ENCODE peak calls at places on chromosomes 16 and 17, in five cellular contexts. L, R, D, Q and V are unnamed samples.

GRCh38 chr17:15029469-15029868 is 235.7 kb downstream of the PMP22 start:
- DNase-seq in L (no peak), R (no peak), D (no peak), Q (no peak), V (no peak)

GRCh38 chr17:73293480-73293911 is 18.3 kb downstream of the CDC42EP4 start:
- DNase-seq in L (no peak), R (peak), D (no peak), Q (peak), V (peak)

GRCh38 chr16:81500833-81501521 is 56.4 kb downstream of the CMIP start:
- DNase-seq in L (peak), R (peak), D (no peak), Q (no peak), V (no peak)

GRCh38 chr16:424623-425081 is 797 bp upstream of the RAB11FIP3 start:
- DNase-seq in L (peak), R (no peak), D (no peak), Q (no peak), V (no peak)

GRCh38 chr16:25925466-25925865 is 233.7 kb downstream of the HS3ST4 start:
- DNase-seq in L (no peak), R (no peak), D (no peak), Q (no peak), V (no peak)

GRCh38 chr16:84718-85452 is 6.9 kb downstream of the MPG start:
- DNase-seq in L (no peak), R (peak), D (no peak), Q (peak), V (no peak)

GRCh38 chr17:3678095-3678820 is 9.6 kb downstream of the EMC6 start:
- DNase-seq in L (no peak), R (no peak), D (no peak), Q (no peak), V (no peak)

GRCh38 chr17:19739241-19740201 is 8.6 kb downstream of the ALDH3A1 start:
- DNase-seq in L (no peak), R (no peak), D (no peak), Q (no peak), V (no peak)

GRCh38 chr16:31664683-31665482 is 137.2 kb downstream of the AHSP start:
- DNase-seq in L (no peak), R (peak), D (no peak), Q (no peak), V (peak)

GRCh38 chr17:28967240-28968135 is 16.2 kb upstream of the PHF12 start:
- DNase-seq in L (no peak), R (no peak), D (no peak), Q (no peak), V (no peak)

GRCh38 chr16:69270395-69270794 is 40.8 kb upstream of the VPS4A start:
- DNase-seq in L (no peak), R (no peak), D (no peak), Q (no peak), V (no peak)

GRCh38 chr16:56401482-56401881 is 23.9 kb downstream of the AMFR start:
- DNase-seq in L (no peak), R (no peak), D (peak), Q (no peak), V (no peak)

GRCh38 chr16:46811682-46812081 is 19.3 kb downstream of the C16orf87 start:
- DNase-seq in L (no peak), R (no peak), D (no peak), Q (no peak), V (no peak)

GRCh38 chr16:54957403-54957802 is 26.7 kb downstream of the IRX5 start:
- DNase-seq in L (no peak), R (peak), D (no peak), Q (no peak), V (peak)

GRCh38 chr16:74563828-74564263 is 43.1 kb downstream of the GLG1 start:
- DNase-seq in L (no peak), R (peak), D (no peak), Q (no peak), V (peak)

GRCh38 chr17:2709173-2709661 is 2.3 kb downstream of the CLUH start:
- DNase-seq in L (peak), R (peak), D (no peak), Q (no peak), V (peak)

GRCh38 chr17:74592087-74592990 is at the start of gene CD300LD:
- DNase-seq in L (no peak), R (no peak), D (no peak), Q (no peak), V (no peak)

GRCh38 chr17:76544123-76544915 is 4.5 kb downstream of the PRCD start:
- DNase-seq in L (peak), R (no peak), D (no peak), Q (no peak), V (no peak)

GRCh38 chr17:15122857-15123256 is 142.3 kb downstream of the PMP22 start:
- DNase-seq in L (no peak), R (no peak), D (no peak), Q (no peak), V (no peak)

GRCh38 chr17:29607557-29608195 is 14.7 kb downstream of the ANKRD13B start:
- DNase-seq in L (peak), R (no peak), D (no peak), Q (no peak), V (no peak)

GRCh38 chr16:87248704-87249103 is 68.5 kb downstream of the C16orf95 start:
- DNase-seq in L (no peak), R (no peak), D (no peak), Q (no peak), V (no peak)

GRCh38 chr16:4414187-4414909 is 2.0 kb downstream of the CORO7 start:
- DNase-seq in L (no peak), R (peak), D (no peak), Q (no peak), V (no peak)

GRCh38 chr17:13761221-13761620 is 159.5 kb upstream of the HS3ST3A1 start:
- DNase-seq in L (no peak), R (peak), D (no peak), Q (no peak), V (no peak)

GRCh38 chr17:33072421-33073175 is 81.0 kb downstream of the SPACA3 start:
- DNase-seq in L (no peak), R (peak), D (no peak), Q (no peak), V (peak)

GRCh38 chr16:46629331-46629843 is 8.2 kb upstream of the SHCBP1 start:
- DNase-seq in L (no peak), R (peak), D (no peak), Q (no peak), V (peak)

GRCh38 chr17:64259922-64260321 is 3.1 kb downstream of the TEX2 start:
- DNase-seq in L (no peak), R (peak), D (no peak), Q (no peak), V (no peak)

GRCh38 chr16:27318399-27319256 is 4.9 kb downstream of the IL4R start:
- DNase-seq in L (peak), R (peak), D (no peak), Q (peak), V (peak)

GRCh38 chr16:27316038-27316680 is 2.4 kb downstream of the IL4R start:
- DNase-seq in L (no peak), R (no peak), D (no peak), Q (no peak), V (no peak)

GRCh38 chr16:27317320-27317719 is 3.5 kb downstream of the IL4R start:
- DNase-seq in L (no peak), R (peak), D (no peak), Q (no peak), V (no peak)

GRCh38 chr16:27319257-27319965 is 5.6 kb downstream of the IL4R start:
- DNase-seq in L (no peak), R (no peak), D (no peak), Q (no peak), V (no peak)

GRCh38 chr16:27317738-27318398 is 4.1 kb downstream of the IL4R start:
- DNase-seq in L (no peak), R (no peak), D (no peak), Q (no peak), V (no peak)
- H3K4me3 ChIP-seq in L (peak), R (no peak), D (no peak), Q (peak), V (peak)

DNA sequence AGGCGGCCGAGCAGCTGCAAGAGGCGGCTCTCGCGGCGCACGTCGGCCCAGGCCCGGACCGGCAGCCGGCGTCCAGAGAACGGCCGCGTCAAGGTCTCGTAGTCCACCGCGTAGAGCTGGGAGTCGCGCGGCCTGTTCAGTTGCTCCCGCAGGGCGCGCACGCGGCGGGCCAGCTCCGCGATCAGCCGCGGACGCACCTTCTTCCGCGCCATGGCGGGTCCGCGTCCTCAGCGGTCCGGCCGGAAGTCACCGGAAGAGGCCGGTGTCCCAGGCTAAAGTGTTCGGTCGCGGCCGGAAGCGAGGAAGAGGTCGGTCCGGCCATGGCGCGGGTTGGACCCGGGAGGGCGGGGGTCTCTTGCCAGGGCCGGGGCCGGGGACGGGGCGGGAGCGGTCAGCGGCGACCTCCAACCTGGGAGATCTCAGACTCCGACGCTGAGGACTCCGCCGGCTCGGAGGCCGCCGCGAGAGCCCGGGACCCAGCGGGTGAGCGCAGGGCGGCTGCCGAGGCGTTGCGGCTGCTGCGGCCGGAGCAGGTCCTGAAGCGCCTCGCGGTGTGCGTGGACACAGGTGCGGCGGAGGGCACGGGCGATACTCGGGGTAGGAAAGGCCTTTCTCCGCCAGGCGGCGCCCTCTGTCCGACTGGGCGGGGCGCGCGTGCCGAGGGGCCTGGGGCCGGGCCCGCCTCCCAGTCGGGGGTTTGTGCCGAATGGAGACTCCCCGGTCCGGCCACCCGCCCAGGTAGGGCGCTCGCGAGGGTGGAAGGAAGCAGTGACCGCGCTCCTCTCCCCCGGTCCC is at the start of gene MRPS34:
- DNase-seq in L (peak), R (peak), D (peak), Q (no peak), V (peak)
- H3K4me3 ChIP-seq in L (peak), R (peak), D (peak), Q (peak), V (peak)

GRCh38 chr16:88976359-88977027 is 514 bp downstream of the CBFA2T3 start:
- DNase-seq in L (peak), R (no peak), D (no peak), Q (no peak), V (no peak)
- H3K4me3 ChIP-seq in L (peak), R (no peak), D (no peak), Q (no peak), V (no peak)

GRCh38 chr16:48659940-48660339 is 50.0 kb upstream of the N4BP1 start:
- DNase-seq in L (no peak), R (no peak), D (no peak), Q (no peak), V (no peak)
- H3K4me3 ChIP-seq in L (no peak), R (no peak), D (no peak), Q (no peak), V (no peak)

GRCh38 chr17:39173539-39174274 is 7.7 kb upstream of the ARL5C start:
- DNase-seq in L (no peak), R (no peak), D (no peak), Q (no peak), V (no peak)
- H3K4me3 ChIP-seq in L (no peak), R (no peak), D (no peak), Q (no peak), V (no peak)

GRCh38 chr17:78595135-78595810 is 18.1 kb upstream of the DNAH17 start:
- DNase-seq in L (no peak), R (no peak), D (no peak), Q (no peak), V (no peak)

GRCh38 chr17:78589031-78589675 is 12.0 kb upstream of the DNAH17 start:
- DNase-seq in L (no peak), R (no peak), D (no peak), Q (no peak), V (no peak)

GRCh38 chr17:78591263-78591671 is 14.1 kb upstream of the DNAH17 start:
- DNase-seq in L (no peak), R (no peak), D (no peak), Q (no peak), V (no peak)

GRCh38 chr17:78589885-78590284 is 12.7 kb upstream of the DNAH17 start:
- DNase-seq in L (no peak), R (no peak), D (no peak), Q (no peak), V (peak)

DNA sequence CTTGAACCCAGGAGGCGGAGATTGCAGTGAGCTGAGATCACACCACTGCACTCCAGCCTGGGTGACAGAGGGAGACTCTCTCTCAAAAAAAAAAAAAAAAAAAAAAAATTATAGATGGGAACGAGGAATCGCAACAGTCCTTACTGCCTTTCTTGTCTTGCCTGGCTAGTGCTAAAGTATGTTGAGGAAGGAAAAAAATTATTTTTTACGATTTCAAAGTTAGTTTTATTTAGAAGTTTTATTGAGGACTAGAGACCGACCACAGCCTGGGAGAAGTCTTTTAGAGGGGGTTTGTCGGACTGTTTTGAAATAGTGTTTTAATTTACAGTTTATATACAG is 15.8 kb upstream of the DNAH17 start:
- DNase-seq in L (no peak), R (no peak), D (no peak), Q (no peak), V (no peak)
- H3K4me3 ChIP-seq in L (peak), R (no peak), D (no peak), Q (no peak), V (no peak)

GRCh38 chr17:40344321-40345160 is 20.0 kb downstream of the GJD3 start:
- DNase-seq in L (no peak), R (no peak), D (no peak), Q (no peak), V (no peak)

GRCh38 chr17:40341808-40342574 is 22.5 kb downstream of the GJD3 start:
- DNase-seq in L (peak), R (no peak), D (peak), Q (no peak), V (peak)

GRCh38 chr17:40342575-40343058 is 21.9 kb downstream of the GJD3 start:
- DNase-seq in L (no peak), R (no peak), D (no peak), Q (no peak), V (no peak)

GRCh38 chr17:40345161-40346034 is 19.1 kb downstream of the GJD3 start:
- DNase-seq in L (peak), R (peak), D (peak), Q (no peak), V (peak)

DNA sequence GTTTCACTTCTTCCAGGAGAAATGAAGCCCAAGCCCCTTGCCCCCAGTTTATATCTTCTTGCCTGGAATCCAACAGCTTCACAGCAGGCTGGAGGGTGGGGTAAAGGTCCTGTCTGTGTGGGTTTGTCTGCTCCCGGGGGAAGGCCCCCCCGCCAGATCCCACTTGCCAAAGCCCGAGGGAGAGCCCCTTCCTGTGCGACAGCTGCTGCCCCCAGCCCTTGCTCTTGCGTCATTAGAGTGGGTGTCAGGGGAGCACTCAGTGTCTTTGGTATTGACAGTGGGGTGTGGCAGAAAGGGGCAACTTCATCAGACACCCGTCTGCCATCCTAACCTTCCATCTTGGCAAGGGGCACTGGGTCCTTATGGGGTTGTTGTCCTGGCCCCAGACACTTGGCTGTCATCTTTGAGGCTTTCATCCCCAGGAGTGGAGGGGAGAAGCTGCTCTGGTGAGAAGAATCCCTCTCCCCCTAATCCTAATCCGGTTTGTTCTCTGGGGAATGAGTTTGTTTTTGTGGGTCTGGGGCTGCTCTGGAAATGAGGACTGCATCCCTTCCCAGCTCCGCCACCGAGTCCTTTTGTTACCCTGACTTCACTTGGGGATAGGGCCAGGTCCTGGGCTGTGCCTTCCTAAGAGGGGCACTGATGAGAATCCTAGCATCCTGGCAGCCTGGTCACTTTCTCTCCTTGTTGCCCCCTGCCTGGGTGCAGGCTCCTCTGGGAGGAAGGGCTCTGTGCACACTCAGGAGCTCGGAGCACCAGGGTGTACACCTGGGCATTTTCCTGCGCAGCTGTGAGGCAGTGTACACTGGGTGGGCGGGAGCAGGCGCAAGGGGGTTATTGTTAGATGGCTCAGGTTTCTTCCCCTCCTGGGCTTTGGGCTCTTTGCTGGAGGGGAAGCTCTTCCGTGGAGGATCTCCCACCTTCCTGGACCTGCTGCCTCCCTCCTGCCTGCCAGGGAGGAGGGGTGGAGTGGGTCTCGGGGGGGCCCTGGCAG is 21.1 kb downstream of the GJD3 start:
- DNase-seq in L (no peak), R (no peak), D (no peak), Q (no peak), V (no peak)
- H3K4me3 ChIP-seq in L (peak), R (peak), D (peak), Q (peak), V (peak)

DNA sequence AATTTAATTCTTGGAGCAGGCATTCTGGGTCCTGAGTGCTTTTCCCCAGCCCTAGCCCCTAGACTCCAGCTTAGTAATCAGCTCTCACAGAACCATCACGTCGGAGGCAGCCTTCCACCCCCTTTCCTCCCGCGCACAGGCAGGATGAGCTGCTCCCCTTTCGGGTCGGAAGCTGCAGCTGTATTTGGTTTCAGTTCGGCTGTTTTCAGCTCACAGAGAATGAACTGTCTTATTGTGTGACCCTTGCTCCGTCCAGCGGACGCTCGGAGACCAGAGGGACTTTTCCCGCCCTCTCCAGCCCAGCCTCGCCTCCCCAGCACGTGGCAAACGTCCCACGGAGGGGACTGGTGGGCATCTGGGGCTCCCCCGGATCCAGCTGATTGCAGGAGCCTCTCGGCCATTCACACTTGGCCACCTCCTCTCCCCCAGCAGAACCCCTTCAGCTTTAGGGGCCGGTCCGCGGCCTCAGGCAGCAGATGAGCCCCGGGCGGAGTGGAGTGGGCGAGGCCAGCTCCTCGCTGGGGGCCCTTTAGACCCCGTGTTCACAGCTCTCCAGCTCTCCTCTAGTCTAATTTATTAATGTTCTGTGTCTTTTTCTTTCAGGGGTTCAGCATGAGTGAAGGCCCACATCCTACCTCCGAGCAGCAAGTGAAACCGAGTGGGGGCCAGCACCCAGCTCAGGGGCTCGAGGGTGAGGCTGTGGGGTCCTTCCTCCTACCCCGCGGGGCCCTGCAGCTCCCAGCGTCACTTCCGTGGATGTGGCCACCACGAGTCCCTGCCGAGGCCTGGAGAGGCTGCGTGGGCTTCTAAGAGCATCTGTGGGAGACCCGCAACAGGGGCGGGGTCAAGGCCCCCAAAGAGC is 863 bp upstream of the UTS2R start:
- DNase-seq in L (peak), R (no peak), D (no peak), Q (no peak), V (no peak)
- H3K4me3 ChIP-seq in L (peak), R (no peak), D (no peak), Q (peak), V (no peak)